ENCODE peak calls at places on chromosomes 1 and 21, in ten cellular contexts. R, G, W, O, N, Z, L, S, A and D are unnamed samples. For H3K36me3, the result is how much of the 10 kb centered on the place peaks cover.

GRCh38 chr21:20377250-20377649 is 621.0 kb upstream of the NCAM2 start:
- DNase-seq in R (no peak), G (no peak), W (no peak), O (no peak), N (no peak), Z (no peak), L (no peak), S (no peak), A (no peak), D (no peak)

GRCh38 chr1:210625715-210626114 is 297.0 kb downstream of the HHAT start:
- DNase-seq in R (no peak), G (no peak), W (no peak), O (no peak), N (no peak), Z (no peak), L (no peak), S (no peak), A (no peak), D (no peak)

GRCh38 chr1:31467005-31467674 is 54.1 kb downstream of the SERINC2 start:
- DNase-seq in R (no peak), G (no peak), W (no peak), O (no peak), N (no peak), Z (no peak), L (no peak), S (no peak), A (no peak), D (no peak)

GRCh38 chr1:95028954-95029353 is 43.8 kb downstream of the ALG14 start:
- DNase-seq in R (no peak), G (no peak), W (peak), O (no peak), N (no peak), Z (no peak), L (no peak), S (no peak), A (no peak), D (no peak)

GRCh38 chr1:44842763-44843655 is at the start of gene PTCH2:
- DNase-seq in R (peak), G (no peak), W (no peak), O (peak), N (peak), Z (peak), L (peak), S (peak), A (peak), D (peak)

GRCh38 chr21:35075546-35075945 is 26.4 kb upstream of the RUNX1 start:
- DNase-seq in R (peak), G (no peak), W (no peak), O (peak), N (no peak), Z (no peak), L (no peak), S (no peak), A (no peak), D (no peak)

GRCh38 chr1:178150610-178151009 is 56.7 kb downstream of the RASAL2 start:
- DNase-seq in R (no peak), G (no peak), W (no peak), O (no peak), N (no peak), Z (no peak), L (no peak), S (no peak), A (no peak), D (no peak)

GRCh38 chr1:233094691-233095090 is 144.3 kb downstream of the NTPCR start:
- DNase-seq in R (no peak), G (no peak), W (no peak), O (no peak), N (no peak), Z (no peak), L (no peak), S (no peak), A (no peak), D (no peak)

GRCh38 chr1:14924455-14925325 is 228.9 kb upstream of the TMEM51 start:
- DNase-seq in R (no peak), G (no peak), W (no peak), O (no peak), N (peak), Z (peak), L (no peak), S (peak), A (peak), D (no peak)

GRCh38 chr1:25676488-25676887 is 59.9 kb downstream of the MAN1C1 start:
- DNase-seq in R (no peak), G (no peak), W (no peak), O (no peak), N (peak), Z (no peak), L (no peak), S (no peak), A (peak), D (no peak)

GRCh38 chr1:23422955-23423354 is 1.6 kb downstream of the TCEA3 start:
- DNase-seq in R (peak), G (no peak), W (no peak), O (no peak), N (no peak), Z (peak), L (no peak), S (peak), A (no peak), D (no peak)

GRCh38 chr1:153849487-153850185 is 73.1 kb downstream of the GATAD2B start:
- DNase-seq in R (no peak), G (peak), W (no peak), O (no peak), N (no peak), Z (no peak), L (no peak), S (no peak), A (no peak), D (no peak)

GRCh38 chr1:94413311-94413710 is 4.9 kb upstream of the ABCD3 start:
- DNase-seq in R (no peak), G (no peak), W (no peak), O (no peak), N (no peak), Z (no peak), L (no peak), S (no peak), A (no peak), D (no peak)

GRCh38 chr1:182889997-182890396 is 50.9 kb downstream of the DHX9 start:
- DNase-seq in R (no peak), G (no peak), W (no peak), O (no peak), N (no peak), Z (no peak), L (no peak), S (no peak), A (no peak), D (no peak)

GRCh38 chr1:206739411-206740076 is 31.0 kb upstream of the IL19 start:
- DNase-seq in R (no peak), G (peak), W (no peak), O (no peak), N (no peak), Z (peak), L (no peak), S (no peak), A (no peak), D (no peak)

GRCh38 chr1:247440001-247440620 is 17.8 kb downstream of the OR2B11 start:
- DNase-seq in R (no peak), G (peak), W (no peak), O (no peak), N (no peak), Z (no peak), L (no peak), S (no peak), A (no peak), D (no peak)

GRCh38 chr1:151992345-151993083 is 1.1 kb downstream of the S100A10 start:
- DNase-seq in R (peak), G (no peak), W (peak), O (peak), N (peak), Z (peak), L (peak), S (peak), A (peak), D (peak)

GRCh38 chr1:205961970-205962820 is 18.9 kb upstream of the SLC26A9 start:
- DNase-seq in R (no peak), G (no peak), W (no peak), O (no peak), N (no peak), Z (no peak), L (no peak), S (no peak), A (peak), D (no peak)

GRCh38 chr1:202750024-202750423 is 39.8 kb upstream of the SYT2 start:
- DNase-seq in R (no peak), G (no peak), W (no peak), O (no peak), N (no peak), Z (no peak), L (no peak), S (no peak), A (no peak), D (no peak)

GRCh38 chr1:178489399-178489798 is 7.4 kb downstream of the CLEC20A start:
- DNase-seq in R (no peak), G (no peak), W (no peak), O (no peak), N (no peak), Z (no peak), L (no peak), S (no peak), A (no peak), D (no peak)

GRCh38 chr1:40998668-40999067 is 19.2 kb downstream of the CTPS1 start:
- DNase-seq in R (no peak), G (no peak), W (no peak), O (no peak), N (no peak), Z (no peak), L (no peak), S (no peak), A (no peak), D (no peak)

DNA sequence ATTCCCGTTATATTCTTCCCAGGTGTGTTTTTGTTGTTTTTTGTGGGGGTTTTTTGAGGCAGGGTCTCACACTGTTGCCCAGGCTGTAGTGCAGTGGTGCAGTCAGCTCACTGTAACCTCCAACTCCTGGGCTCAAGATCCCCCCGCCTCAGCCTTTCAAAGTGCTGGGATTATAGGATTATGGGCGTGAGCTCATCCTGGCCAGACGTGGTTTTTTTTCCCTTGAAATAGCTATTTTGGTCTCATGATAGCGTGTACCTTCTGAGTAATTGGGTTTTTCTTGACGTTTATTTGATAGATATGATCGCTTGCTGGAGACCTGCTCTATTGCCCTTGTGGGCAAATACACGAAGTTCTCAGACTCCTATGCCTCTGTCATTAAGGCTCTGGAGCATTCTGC is 17.6 kb downstream of the CTPS1 start:
- DNase-seq in R (no peak), G (no peak), W (no peak), O (no peak), N (no peak), Z (no peak), L (no peak), S (no peak), A (no peak), D (no peak)
- H3K36me3 ChIP-seq in R (under half), G (under half), W (half or more), O (half or more), N (half or more), Z (under half), L (half or more), S (under half), A (under half), D (half or more)

GRCh38 chr1:17776426-17776825 is 21.3 kb downstream of the ACTL8 start:
- DNase-seq in R (no peak), G (no peak), W (no peak), O (no peak), N (no peak), Z (no peak), L (no peak), S (no peak), A (no peak), D (no peak)
- TF ChIP-seq EP300 in R (no peak), G (no peak), W (no peak), O (no peak), N (no peak), Z (no peak), L (no peak), S (no peak), A (no peak), D (no peak)

DNA sequence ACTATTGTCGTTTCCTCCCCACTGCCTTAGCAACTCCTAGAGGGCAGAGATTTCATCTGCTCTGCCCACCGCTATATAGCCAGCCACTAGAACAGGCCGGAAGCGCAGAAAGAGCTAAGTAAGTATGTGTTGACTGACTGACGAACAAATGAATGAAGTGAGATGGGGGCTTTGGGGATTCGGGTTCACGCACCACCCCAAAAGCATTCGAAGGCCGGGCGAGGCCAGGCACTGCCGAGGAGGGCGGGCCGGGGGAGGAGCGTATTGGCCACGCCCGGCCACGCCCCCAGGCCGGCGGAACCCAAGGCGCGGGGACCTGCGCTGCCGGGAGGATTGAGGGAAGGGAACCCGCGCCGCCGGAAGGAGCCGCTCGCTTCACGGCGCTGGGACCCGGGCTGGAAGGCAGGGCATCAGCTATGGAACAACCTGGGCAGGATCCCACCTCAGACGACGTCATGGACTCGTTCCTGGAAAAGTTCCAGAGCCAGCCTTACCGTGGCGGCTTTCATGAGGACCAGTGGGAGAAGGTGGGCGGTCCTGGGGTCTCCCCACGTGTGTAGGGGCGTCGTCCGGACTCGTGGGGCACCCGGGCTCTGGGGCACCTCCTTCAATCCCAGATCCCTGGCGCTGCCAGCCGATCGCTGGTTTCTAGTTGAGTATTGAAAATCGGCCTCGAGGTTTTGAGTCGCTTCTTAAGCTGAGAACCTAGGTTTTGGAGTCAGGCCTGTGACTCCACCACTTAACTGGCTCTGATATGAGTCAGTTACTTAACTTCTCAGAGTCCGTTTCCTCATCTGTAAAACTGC is at the start of gene TTC4:
- DNase-seq in R (peak), G (peak), W (peak), O (peak), N (peak), Z (peak), L (peak), S (peak), A (peak), D (peak)
- TF ChIP-seq POLR2A in R (peak), G (peak), W (peak), O (peak), N (no peak), Z (peak), L (peak), S (peak), A (peak), D (peak)

DNA sequence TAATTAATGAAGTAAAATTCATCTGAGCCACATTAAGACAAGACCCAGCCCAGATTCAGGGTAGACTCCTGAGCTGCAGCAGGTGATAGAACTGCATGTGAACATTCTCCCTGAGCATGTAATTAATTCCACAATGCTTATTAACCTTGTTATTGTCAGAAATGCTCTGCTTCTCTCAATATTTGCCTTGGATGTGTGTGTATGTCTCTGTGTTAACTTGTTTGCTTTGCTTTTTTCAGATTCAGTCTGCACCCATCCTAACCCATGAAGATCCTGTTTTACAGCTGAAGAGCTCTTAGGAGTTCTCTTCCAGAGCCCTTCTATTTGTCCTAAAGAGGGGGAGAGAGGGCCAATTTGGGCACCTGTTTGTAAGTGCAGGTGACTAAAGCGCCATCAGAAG is 143.2 kb upstream of the BMP8A start:
- DNase-seq in R (no peak), G (no peak), W (no peak), O (no peak), N (no peak), Z (no peak), L (no peak), S (no peak), A (no peak), D (no peak)
- H3K36me3 ChIP-seq in R (under half), G (under half), W (half or more), O (half or more), N (half or more), Z (under half), L (half or more), S (under half), A (under half), D (half or more)

GRCh38 chr1:20349561-20349960 is 58.9 kb downstream of the VWA5B1 start:
- DNase-seq in R (no peak), G (no peak), W (no peak), O (no peak), N (no peak), Z (no peak), L (no peak), S (no peak), A (no peak), D (no peak)

GRCh38 chr1:20348326-20348910 is 57.7 kb downstream of the VWA5B1 start:
- DNase-seq in R (no peak), G (no peak), W (no peak), O (no peak), N (no peak), Z (no peak), L (no peak), S (no peak), A (no peak), D (no peak)

GRCh38 chr1:20346433-20346832 is 55.8 kb downstream of the VWA5B1 start:
- DNase-seq in R (no peak), G (no peak), W (no peak), O (no peak), N (no peak), Z (no peak), L (no peak), S (no peak), A (no peak), D (no peak)

GRCh38 chr1:20349971-20350370 is 59.3 kb downstream of the VWA5B1 start:
- DNase-seq in R (no peak), G (no peak), W (no peak), O (no peak), N (no peak), Z (no peak), L (no peak), S (no peak), A (no peak), D (no peak)

DNA sequence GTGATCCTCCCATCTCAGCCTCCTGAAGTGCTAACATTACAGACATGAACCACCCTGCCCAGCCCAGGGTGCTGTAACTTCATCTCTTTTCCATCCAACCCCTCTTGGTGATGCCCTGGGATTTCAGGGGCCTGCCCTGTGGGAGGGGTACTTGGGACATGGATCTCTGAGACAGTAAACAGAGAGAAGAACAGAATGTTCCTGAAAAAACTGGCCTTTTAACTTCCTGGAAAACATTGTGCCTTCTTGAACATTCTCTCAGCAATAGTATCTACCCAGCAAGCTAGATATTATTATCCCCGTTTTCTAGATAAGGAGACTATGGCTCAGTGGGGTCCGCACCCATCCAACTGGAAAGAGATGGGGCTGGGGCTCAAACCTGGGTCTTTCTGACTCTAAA is 57.0 kb downstream of the VWA5B1 start:
- DNase-seq in R (no peak), G (no peak), W (no peak), O (no peak), N (no peak), Z (no peak), L (no peak), S (no peak), A (no peak), D (no peak)
- TF ChIP-seq EP300 in R (no peak), G (no peak), W (no peak), O (no peak), N (no peak), Z (no peak), L (no peak), S (no peak), A (peak), D (no peak)

GRCh38 chr21:41491412-41491811 is 16.5 kb downstream of the TMPRSS2 start:
- DNase-seq in R (no peak), G (no peak), W (no peak), O (peak), N (no peak), Z (no peak), L (no peak), S (no peak), A (no peak), D (no peak)
- TF ChIP-seq POLR2A in R (no peak), G (no peak), W (no peak), O (no peak), N (no peak), Z (no peak), L (no peak), S (no peak), A (no peak), D (no peak)

DNA sequence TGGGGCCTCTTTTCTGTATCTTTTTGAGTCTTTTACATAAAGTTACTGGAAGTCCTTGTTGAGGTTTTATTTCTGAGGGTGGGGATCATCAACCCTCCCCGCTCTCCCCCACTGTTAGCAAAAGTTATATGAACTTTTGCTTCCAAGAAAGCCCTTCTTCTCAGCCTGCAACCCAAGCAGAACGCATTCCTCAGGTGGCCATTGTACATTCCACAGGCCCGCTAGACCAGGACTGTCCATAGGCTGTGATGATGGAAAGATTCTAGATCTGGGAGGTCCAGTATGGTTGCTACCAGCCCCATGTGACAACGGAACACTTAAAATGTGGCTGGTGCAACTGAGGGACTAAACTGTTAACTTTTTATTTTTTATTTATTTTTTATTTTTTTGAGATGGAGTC is 11.8 kb upstream of the YBX1 start:
- DNase-seq in R (no peak), G (no peak), W (no peak), O (no peak), N (no peak), Z (no peak), L (no peak), S (no peak), A (no peak), D (no peak)
- H3K36me3 ChIP-seq in R (under half), G (under half), W (half or more), O (under half), N (half or more), Z (under half), L (under half), S (under half), A (under half), D (half or more)

GRCh38 chr1:46204406-46204742 is 1.2 kb downstream of the LURAP1 start:
- DNase-seq in R (no peak), G (no peak), W (no peak), O (peak), N (no peak), Z (no peak), L (no peak), S (no peak), A (no peak), D (no peak)

GRCh38 chr1:46205141-46205540 is 2.0 kb downstream of the LURAP1 start:
- DNase-seq in R (no peak), G (no peak), W (no peak), O (no peak), N (no peak), Z (no peak), L (no peak), S (no peak), A (no peak), D (no peak)

GRCh38 chr1:46203738-46204405 is 738 bp downstream of the LURAP1 start:
- DNase-seq in R (no peak), G (no peak), W (no peak), O (no peak), N (no peak), Z (no peak), L (no peak), S (no peak), A (no peak), D (no peak)

GRCh38 chr1:46205794-46206193 is 2.7 kb downstream of the LURAP1 start:
- DNase-seq in R (no peak), G (no peak), W (no peak), O (no peak), N (no peak), Z (no peak), L (no peak), S (no peak), A (no peak), D (no peak)

GRCh38 chr1:46202975-46203737 is at the start of gene LURAP1:
- DNase-seq in R (peak), G (no peak), W (no peak), O (peak), N (no peak), Z (no peak), L (no peak), S (peak), A (peak), D (no peak)
- TF ChIP-seq EP300 in R (no peak), G (no peak), W (no peak), O (no peak), N (no peak), Z (no peak), L (no peak), S (no peak), A (no peak), D (no peak)

GRCh38 chr1:156727914-156728598 is at the start of gene METTL25B:
- DNase-seq in R (peak), G (no peak), W (peak), O (peak), N (peak), Z (peak), L (peak), S (peak), A (peak), D (peak)
- TF ChIP-seq POLR2A in R (no peak), G (no peak), W (peak), O (no peak), N (no peak), Z (peak), L (peak), S (no peak), A (peak), D (peak)